ENCODE peak calls at places on chromosomes 13 and 19, in nine cellular contexts. B is ELF-1; Q is GM12865; N is choroid plexus epithelial cell; D is CD8-positive, alpha-beta memory T cell; Y is CD4-positive, alpha-beta T cell; R is activated CD4-positive, alpha-beta T cell treated with anti-CD3 and anti-CD28 coated beads, Interleukin-2, amount 50 U/mL, for 48 hours; I is NCI-H345; E is DND-41. C is an unnamed sample.

GRCh38 chr19:30236006-30236405 is 136.2 kb upstream of the ZNF536 start:
- DNase-seq in Q (no peak), I (no peak), N (no peak), E (no peak), Y (no peak), R (no peak), D (no peak), B (no peak), C (peak; percentile 59)

GRCh38 chr13:39676315-39676876 is 20.9 kb downstream of the COG6 start:
- DNase-seq in Q (peak; percentile 57), B (no peak), R (no peak), E (no peak), D (peak; percentile 34), Y (no peak), N (peak; percentile 78), I (peak; percentile 45), C (peak; percentile 5)

GRCh38 chr19:30580673-30581072 is 208.5 kb downstream of the ZNF536 start:
- DNase-seq in D (no peak), Q (no peak), Y (no peak), E (no peak), R (no peak), N (no peak), B (no peak), I (no peak), C (no peak)

GRCh38 chr19:42459926-42460325 is 17.2 kb upstream of the CXCL17 start:
- DNase-seq in D (no peak), Y (no peak), Q (no peak), N (no peak), B (no peak), I (no peak), E (no peak), R (no peak), C (no peak)

GRCh38 chr13:46121597-46122163 is 16.8 kb upstream of the CPB2 start:
- DNase-seq in N (no peak), Y (no peak), R (no peak), E (no peak), I (no peak), B (peak; percentile 22), Q (no peak), D (no peak), C (no peak)

GRCh38 chr13:80084086-80084676 is 256.7 kb downstream of the SPRY2 start:
- DNase-seq in E (no peak), D (no peak), R (no peak), Q (no peak), N (peak; percentile 95), B (peak; percentile 41), I (peak; percentile 6), Y (no peak), C (no peak)

GRCh38 chr19:48338253-48338755 is 13.0 kb downstream of the EMP3 start:
- DNase-seq in N (no peak), E (no peak), I (no peak), R (no peak), B (no peak), D (no peak), Q (no peak), Y (no peak), C (peak; percentile 44)

GRCh38 chr19:56476671-56477428 is at the start of gene ZNF667:
- DNase-seq in I (no peak), R (peak; percentile 2), N (peak; percentile 38), B (no peak), Q (no peak), D (peak; percentile 67), Y (no peak), E (peak; percentile 69), C (peak; percentile 25)

GRCh38 chr19:29404015-29404414 is 121.8 kb upstream of the VSTM2B start:
- DNase-seq in I (peak; percentile 99), E (no peak), N (no peak), Q (no peak), R (no peak), B (no peak), Y (no peak), D (no peak), C (no peak)

GRCh38 chr19:42850981-42851717 is 28.4 kb downstream of the PSG1 start:
- DNase-seq in R (no peak), Y (no peak), N (peak; percentile 95), Q (no peak), B (peak; percentile 60), E (no peak), I (no peak), D (no peak), C (no peak)

GRCh38 chr19:43672061-43672679 is 2.2 kb upstream of the PLAUR start:
- DNase-seq in I (no peak), Y (no peak), D (no peak), B (peak; percentile 34), E (no peak), Q (no peak), N (peak; percentile 31), R (no peak), C (no peak)

GRCh38 chr19:18123819-18124218 is 26.2 kb downstream of the MAST3 start:
- DNase-seq in E (no peak), B (no peak), R (no peak), I (no peak), N (no peak), D (no peak), Q (no peak), Y (no peak), C (peak; percentile 52)

GRCh38 chr19:7689165-7689564 is 8.5 kb downstream of the TRAPPC5 start:
- DNase-seq in B (no peak), D (no peak), E (no peak), R (no peak), N (no peak), Y (no peak), Q (no peak), I (no peak), C (no peak)

GRCh38 chr19:43984687-43985000 is 656 bp downstream of the ZNF155 start:
- DNase-seq in N (peak; percentile 11), B (peak; percentile 24), I (no peak), E (peak; percentile 16), Q (no peak), Y (no peak), D (no peak), R (peak; percentile 11), C (no peak)

C was measured in H7.